ENCODE peak calls at places on chromosomes 1 and 21, in eight cellular contexts. A is ovary; K is CD8-positive, alpha-beta T cell; P is BE2C; X is H9; Y is tibial artery; O is CD8-positive, alpha-beta memory T cell; M is transverse colon. H is an unnamed sample.

GRCh38 chr1:217478450-217478849 is 152.4 kb downstream of the GPATCH2 start:
- DNase-seq in K (no peak), Y (no peak), O (no peak), A (no peak), X (no peak), P (no peak), M (no peak), H (no peak)

GRCh38 chr21:31894441-31894840 is 21.6 kb downstream of the HUNK start:
- DNase-seq in Y (no peak), M (no peak), K (no peak), O (no peak), P (peak; percentile 33), X (no peak), A (no peak), H (no peak)

GRCh38 chr1:245888809-245889208 is 618.3 kb downstream of the SMYD3 start:
- DNase-seq in O (no peak), X (no peak), P (no peak), A (no peak), M (no peak), K (no peak), Y (no peak), H (no peak)

GRCh38 chr1:70896224-70896623 is 151.4 kb downstream of the PTGER3 start:
- DNase-seq in P (no peak), A (no peak), K (no peak), M (no peak), O (no peak), Y (no peak), X (no peak), H (no peak)

GRCh38 chr1:27521336-27522147 is 31.6 kb upstream of the WASF2 start:
- DNase-seq in Y (peak; percentile 46), M (no peak), O (peak; percentile 72), K (peak; percentile 70), X (no peak), A (no peak), P (no peak), H (no peak)

GRCh38 chr1:61887921-61888564 is 145.8 kb downstream of the PATJ start:
- DNase-seq in Y (peak; percentile 31), O (no peak), K (no peak), M (no peak), X (no peak), A (no peak), P (peak; percentile 27), H (no peak)

GRCh38 chr1:31760901-31761470 is 3.2 kb downstream of the ADGRB2 start:
- DNase-seq in A (peak; percentile 77), X (peak; percentile 85), Y (peak; percentile 49), O (peak; percentile 49), M (peak; percentile 67), K (peak; percentile 72), P (peak; percentile 55), H (peak; percentile 46)

GRCh38 chr1:248404024-248404423 is 1.2 kb downstream of the OR2T1 start:
- DNase-seq in M (no peak), A (no peak), K (no peak), Y (no peak), X (no peak), P (no peak), O (peak; percentile 17), H (no peak)

GRCh38 chr1:117308406-117308916 is 58.8 kb upstream of the MAN1A2 start:
- DNase-seq in K (no peak), Y (no peak), P (no peak), A (no peak), X (no peak), O (no peak), M (no peak), H (no peak)

GRCh38 chr1:227793948-227794812 is 21.3 kb upstream of the PRSS38 start:
- DNase-seq in M (no peak), P (peak; percentile 69), A (peak; percentile 70), O (no peak), Y (no peak), K (no peak), X (peak; percentile 86), H (no peak)

GRCh38 chr1:153349363-153350340 is 1.0 kb upstream of the PGLYRP4 start:
- DNase-seq in X (no peak), K (no peak), M (no peak), Y (no peak), P (peak; percentile 44), O (no peak), A (no peak), H (no peak)

GRCh38 chr1:59521456-59521855 is 224.6 kb downstream of the FGGY start:
- DNase-seq in K (no peak), Y (peak; percentile 39), A (no peak), P (no peak), O (no peak), M (no peak), X (no peak), H (no peak)

GRCh38 chr1:46719689-46720088 is 775 bp upstream of the EFCAB14 start:
- DNase-seq in P (no peak), M (peak; percentile 59), X (peak; percentile 29), K (no peak), Y (no peak), A (no peak), O (no peak), H (peak; percentile 61)

GRCh38 chr21:37072239-37072987 is 458 bp downstream of the PIGP start:
- DNase-seq in X (no peak), M (peak; percentile 11), P (no peak), O (no peak), A (peak; percentile 78), Y (peak; percentile 82), K (peak; percentile 70), H (peak; percentile 84)

GRCh38 chr1:6307099-6307498 is 46.2 kb upstream of the GPR153 start:
- DNase-seq in Y (no peak), P (no peak), M (no peak), X (no peak), K (no peak), O (no peak), A (no peak), H (no peak)

GRCh38 chr1:168726311-168726710 is 2.7 kb downstream of the DPT start:
- DNase-seq in M (no peak), X (no peak), K (no peak), P (no peak), A (peak; percentile 46), O (no peak), Y (peak; percentile 46), H (no peak)
- H3K9me3 ChIP-seq in M (no peaks in the 10 kb centered on the region), X (no peaks in the 10 kb centered on the region), K (no peaks in the 10 kb centered on the region), P (no peaks in the 10 kb centered on the region), A (no peaks in the 10 kb centered on the region), O (no peaks in the 10 kb centered on the region), Y (no peaks in the 10 kb centered on the region), H (no peaks in the 10 kb centered on the region)

DNA sequence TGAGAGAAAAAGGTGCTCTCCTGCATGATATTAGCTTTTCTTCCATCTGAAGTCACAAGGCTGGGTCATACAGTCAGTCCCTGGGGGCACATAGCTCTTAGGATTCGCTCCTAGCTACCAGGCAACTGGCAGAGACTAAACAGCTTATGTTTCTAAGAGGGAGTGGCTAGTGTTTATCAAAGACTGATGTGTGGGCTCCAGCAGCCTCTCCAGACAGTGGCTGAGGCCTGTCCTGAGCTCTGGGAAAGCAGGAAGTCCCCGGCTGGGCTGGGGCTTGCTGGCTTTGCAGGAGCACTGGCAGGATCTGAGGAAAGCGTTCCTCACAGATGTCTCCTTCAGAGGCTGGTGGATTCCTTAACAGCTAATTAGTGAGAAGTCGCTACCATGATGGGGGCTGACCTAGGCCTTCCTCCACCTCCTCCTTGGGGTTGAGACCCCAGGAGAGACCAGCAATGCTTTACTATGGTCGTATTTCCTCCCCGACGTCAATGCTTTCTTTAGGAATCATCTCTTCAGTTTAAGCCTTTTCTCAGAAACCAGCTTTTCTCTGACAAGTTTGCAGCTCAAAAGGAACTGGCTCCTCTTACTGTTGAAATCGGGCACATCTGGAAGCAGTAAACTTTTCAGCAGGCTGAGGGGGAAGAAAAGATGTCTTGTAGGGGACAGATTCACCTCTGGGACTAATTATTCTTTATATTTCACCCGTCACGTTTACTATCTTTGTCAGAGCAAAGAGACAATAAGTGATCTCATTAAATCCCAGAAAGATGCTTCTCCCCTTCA is 33.5 kb upstream of the HHAT start:
- DNase-seq in A (peak; percentile 35), O (no peak), X (peak; percentile 74), K (no peak), M (peak; percentile 17), Y (peak; percentile 38), P (peak; percentile 83), H (no peak)
- H3K4me1 ChIP-seq in A (peaks cover 8% of the 10 kb centered on the region), O (no peaks in the 10 kb centered on the region), X (peaks cover 2% of the 10 kb centered on the region), K (peaks cover 7% of the 10 kb centered on the region), M (peaks cover 20% of the 10 kb centered on the region), Y (peaks cover 46% of the 10 kb centered on the region), P (peaks cover 21% of the 10 kb centered on the region), H (peaks cover 12% of the 10 kb centered on the region)

DNA sequence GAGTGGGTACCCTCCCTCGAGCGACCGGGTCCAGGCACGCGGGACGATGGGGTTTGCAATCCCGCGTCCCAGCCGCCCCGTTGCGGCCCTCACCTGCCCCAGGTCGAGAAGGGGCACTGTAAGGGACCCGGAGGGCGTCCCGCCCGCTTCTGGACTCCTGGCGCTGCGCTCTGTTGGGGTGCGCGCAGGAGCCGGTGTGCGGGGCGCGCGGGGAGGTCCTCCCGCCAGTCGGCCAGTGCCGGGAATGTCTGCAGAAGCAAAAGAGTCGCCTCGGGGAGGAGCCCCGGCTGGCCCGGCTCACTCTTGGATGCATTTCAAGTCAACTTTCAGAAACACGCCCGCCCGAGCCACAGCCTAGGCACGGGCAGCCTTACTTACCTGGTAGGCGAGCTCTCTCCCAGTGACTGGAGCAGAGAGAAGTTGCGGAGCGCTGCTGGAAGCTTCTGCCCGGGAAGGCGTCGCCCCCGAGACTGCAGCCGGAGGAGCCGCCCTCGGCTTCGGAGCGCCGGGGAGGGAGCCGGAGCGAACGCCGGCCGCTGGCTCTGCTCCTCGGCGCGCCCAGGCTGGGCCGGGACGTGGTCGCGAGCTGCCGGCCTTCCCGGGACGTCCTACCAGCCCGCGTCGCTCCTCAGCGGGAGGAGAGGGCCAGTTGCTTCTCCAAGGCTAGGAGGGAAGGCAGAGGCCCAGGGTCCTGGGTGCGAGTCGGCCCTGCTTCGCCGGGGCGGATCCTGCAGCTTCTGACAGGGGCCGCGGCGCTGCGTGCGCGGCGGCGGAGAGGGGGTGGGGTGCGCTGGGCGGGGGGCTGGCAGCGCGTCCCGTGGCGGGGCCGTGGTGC is at the start of gene LMX1A:
- DNase-seq in P (no peak), A (no peak), O (no peak), Y (peak; percentile 37), X (peak; percentile 57), M (peak; percentile 26), K (no peak), H (peak; percentile 52)
- H3K9me3 ChIP-seq in P (no peaks in the 10 kb centered on the region), A (no peaks in the 10 kb centered on the region), O (no peaks in the 10 kb centered on the region), Y (no peaks in the 10 kb centered on the region), X (no peaks in the 10 kb centered on the region), M (no peaks in the 10 kb centered on the region), K (no peaks in the 10 kb centered on the region), H (no peaks in the 10 kb centered on the region)

DNA sequence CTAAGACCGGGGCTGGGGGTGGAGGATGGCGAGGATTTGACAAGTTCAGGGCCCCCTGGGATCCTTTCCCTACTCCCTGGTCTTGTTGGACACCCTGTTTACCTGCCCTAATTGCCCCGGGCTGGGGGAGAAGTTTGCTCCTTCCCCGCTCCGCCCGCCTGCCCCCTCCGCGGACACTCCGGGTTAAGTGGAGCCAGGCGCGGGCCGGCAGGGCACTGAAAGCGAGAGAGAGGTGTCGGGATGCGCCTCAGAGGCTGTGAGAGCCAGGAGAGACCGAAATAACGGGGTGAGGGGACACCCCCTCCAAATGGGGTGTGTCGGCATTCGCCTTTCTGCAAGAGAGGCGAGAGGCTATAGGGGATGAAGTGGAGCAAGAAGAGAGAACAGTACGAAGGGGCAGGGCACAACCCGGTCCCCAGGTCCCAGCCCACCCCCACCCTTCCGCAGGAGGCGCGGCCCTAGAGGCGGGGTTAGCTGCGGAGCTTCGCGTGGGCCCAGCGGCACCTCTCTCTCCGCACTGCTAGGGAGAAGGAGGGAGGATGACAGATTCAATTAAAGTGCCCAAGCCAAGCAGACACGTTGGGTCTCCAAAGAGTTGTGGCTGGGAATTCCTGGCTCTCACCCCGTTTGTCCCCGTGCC is 3.8 kb downstream of the EFNA3 start:
- DNase-seq in Y (no peak), P (no peak), M (peak; percentile 64), K (no peak), X (no peak), A (no peak), O (no peak), H (peak; percentile 82)
- H3K4me1 ChIP-seq in Y (peaks cover 81% of the 10 kb centered on the region), P (peaks cover 15% of the 10 kb centered on the region), M (peaks cover 72% of the 10 kb centered on the region), K (peaks cover 69% of the 10 kb centered on the region), X (no peaks in the 10 kb centered on the region), A (peaks cover 19% of the 10 kb centered on the region), O (peaks cover 74% of the 10 kb centered on the region), H (peaks cover 67% of the 10 kb centered on the region)

H was measured in mucosa of descending colon.